ENCODE peak calls at places on chromosomes 5 and 9, in ten cellular contexts. T is A673; F is DND-41; K is heart right ventricle; U is heart left ventricle; Q is stomach; V is Peyer's patch; C is thoracic aorta; I is right atrium auricular region; O is CD8-positive, alpha-beta T cell. S is an unnamed sample.
A peak's percentile ranks its signal among the peaks of the same experiment; 100 is the strongest.

GRCh38 chr5:160064441-160064840 is 54.8 kb downstream of the PWWP2A start:
- DNase-seq in Q (peak; percentile 72), C (no peak), I (no peak), U (peak; percentile 57), O (no peak), T (no peak), V (peak; percentile 66), K (peak; percentile 18), F (no peak), S (no peak)

GRCh38 chr5:1110930-1111726 is 735 bp downstream of the SLC12A7 start:
- DNase-seq in U (peak; percentile 72), C (no peak), F (no peak), Q (no peak), T (no peak), O (no peak), K (peak; percentile 69), V (peak; percentile 57), I (no peak), S (no peak)

GRCh38 chr5:179168636-179169035 is 108.5 kb downstream of the ZNF354C start:
- DNase-seq in V (no peak), F (no peak), T (no peak), K (no peak), I (no peak), C (no peak), U (peak; percentile 15), O (no peak), Q (no peak), S (no peak)

GRCh38 chr9:71552480-71552879 is 215.8 kb downstream of the CEMIP2 start:
- DNase-seq in U (no peak), F (no peak), K (no peak), T (no peak), O (no peak), C (no peak), V (no peak), I (no peak), Q (no peak), S (no peak)

GRCh38 chr9:133905493-133905892 is 86.6 kb downstream of the VAV2 start:
- DNase-seq in K (no peak), T (no peak), F (no peak), Q (no peak), I (no peak), V (no peak), O (no peak), U (no peak), C (no peak), S (no peak)

GRCh38 chr9:92611621-92612275 is 58.2 kb downstream of the IPPK start:
- DNase-seq in V (no peak), F (no peak), K (no peak), Q (no peak), O (no peak), U (no peak), T (no peak), I (no peak), C (no peak), S (no peak)

GRCh38 chr9:68805890-68806517 is 101.0 kb downstream of the PIP5K1B start:
- DNase-seq in U (no peak), K (no peak), C (no peak), V (no peak), Q (no peak), O (no peak), T (no peak), F (no peak), I (no peak), S (no peak)

GRCh38 chr9:87667164-87667738 is 58.7 kb upstream of the CTSL start:
- DNase-seq in V (no peak), Q (no peak), T (peak; percentile 74), I (peak; percentile 51), F (peak; percentile 16), O (no peak), U (no peak), C (no peak), K (no peak), S (no peak)

GRCh38 chr5:59036274-59036961 is 453.5 kb downstream of the RAB3C start:
- DNase-seq in O (no peak), V (peak; percentile 61), K (no peak), T (peak; percentile 59), Q (no peak), U (peak; percentile 38), I (peak; percentile 79), F (no peak), C (no peak), S (peak; percentile 69)

GRCh38 chr5:119287547-119288073 is 68.2 kb upstream of the TNFAIP8 start:
- DNase-seq in K (no peak), C (no peak), U (no peak), O (no peak), I (no peak), V (no peak), T (no peak), F (peak; percentile 85), Q (no peak), S (no peak)

GRCh38 chr9:132409828-132410528 is at the start of gene CFAP77:
- DNase-seq in T (peak; percentile 71), F (no peak), Q (peak; percentile 42), O (peak; percentile 22), U (peak; percentile 53), I (no peak), V (peak; percentile 55), C (no peak), K (peak; percentile 59), S (no peak)

GRCh38 chr5:42970636-42971559 is 69.2 kb downstream of the ANXA2R start:
- DNase-seq in Q (no peak), T (peak; percentile 92), K (peak; percentile 29), U (no peak), I (no peak), O (no peak), F (no peak), C (no peak), V (no peak), S (no peak)

GRCh38 chr5:132225165-132226032 is 2.3 kb downstream of the P4HA2 start:
- DNase-seq in K (peak; percentile 53), V (peak; percentile 86), T (peak; percentile 70), O (no peak), U (peak; percentile 82), C (peak; percentile 36), Q (peak; percentile 60), I (peak; percentile 79), F (peak; percentile 24), S (peak; percentile 81)

GRCh38 chr5:72248352-72249032 is 71.5 kb downstream of the MRPS27 start:
- DNase-seq in Q (no peak), C (peak; percentile 38), O (no peak), T (peak; percentile 84), U (peak; percentile 57), F (no peak), I (peak; percentile 61), K (no peak), V (peak; percentile 47), S (peak; percentile 82)

GRCh38 chr9:126228779-126229444 is 97.7 kb upstream of the MVB12B start:
- DNase-seq in O (peak; percentile 33), C (no peak), T (peak; percentile 76), F (peak; percentile 57), Q (peak; percentile 72), V (peak; percentile 82), I (peak; percentile 68), U (peak; percentile 64), K (peak; percentile 71), S (no peak)

GRCh38 chr9:111720170-111720569 is 58.8 kb downstream of the GNG10 start:
- DNase-seq in O (no peak), K (no peak), C (no peak), Q (no peak), I (no peak), F (no peak), V (no peak), T (peak; percentile 29), U (no peak), S (no peak)

GRCh38 chr5:67591491-67591890 is 394.9 kb upstream of the CD180 start:
- DNase-seq in Q (no peak), C (no peak), K (no peak), T (no peak), O (no peak), U (no peak), F (peak; percentile 7), V (no peak), I (no peak), S (no peak)

GRCh38 chr9:7827792-7828191 is 28.2 kb upstream of the DMAC1 start:
- DNase-seq in C (no peak), I (no peak), K (no peak), T (no peak), O (no peak), Q (no peak), U (peak; percentile 22), F (no peak), V (no peak), S (no peak)

GRCh38 chr9:134772331-134772730 is 108.3 kb upstream of the FCN2 start:
- DNase-seq in C (no peak), T (no peak), I (no peak), O (no peak), Q (no peak), K (no peak), F (no peak), V (no peak), U (no peak), S (no peak)

DNA sequence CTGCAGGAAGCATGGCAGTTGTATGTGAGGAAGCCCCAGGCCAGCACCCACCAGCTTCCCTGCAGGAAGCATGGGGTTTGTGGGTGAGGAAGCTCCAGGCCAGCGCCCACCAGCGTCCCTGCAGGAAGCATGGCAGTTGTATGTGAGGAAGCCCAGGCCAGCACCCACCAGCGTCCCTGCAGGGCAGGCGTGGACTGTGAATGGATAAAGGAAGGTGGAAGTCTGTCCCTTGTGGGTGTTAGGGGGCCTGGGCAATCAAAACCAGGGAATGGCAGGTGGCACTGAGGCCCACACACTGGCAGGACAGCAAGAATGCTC is 78.6 kb downstream of the DAP start:
- DNase-seq in O (no peak), T (no peak), C (no peak), U (no peak), I (no peak), K (no peak), F (no peak), V (no peak), Q (no peak), S (no peak)
- H3K36me3 ChIP-seq in O (peaks cover 18% of the 10 kb centered on the region), T (peaks cover 12% of the 10 kb centered on the region), C (peaks cover 54% of the 10 kb centered on the region), U (peaks cover 3% of the 10 kb centered on the region), I (peaks cover 39% of the 10 kb centered on the region), K (peaks cover 8% of the 10 kb centered on the region), F (peaks cover 68% of the 10 kb centered on the region), V (peaks cover 62% of the 10 kb centered on the region), Q (peaks cover 86% of the 10 kb centered on the region), S (peaks cover 41% of the 10 kb centered on the region)

GRCh38 chr9:122383992-122384461 is 13.2 kb downstream of the PTGS1 start:
- DNase-seq in Q (no peak), I (no peak), O (no peak), U (no peak), C (peak; percentile 28), V (no peak), T (no peak), F (no peak), K (no peak), S (no peak)
- H3K27ac ChIP-seq in Q (no peak overlapping the region), I (no peak overlapping the region), O (no peak overlapping the region), U (no peak overlapping the region), C (no peak overlapping the region), V (no peak overlapping the region), T (no peak overlapping the region), F (no peak overlapping the region), K (no peak overlapping the region), S (no peak overlapping the region)

GRCh38 chr9:6490863-6491262 is 77.9 kb downstream of the UHRF2 start:
- DNase-seq in Q (no peak), T (no peak), V (no peak), U (no peak), O (no peak), K (no peak), C (no peak), I (no peak), F (no peak), S (no peak)
- H3K36me3 ChIP-seq in Q (peaks cover 70% of the 10 kb centered on the region), T (no peaks in the 10 kb centered on the region), V (peaks cover 44% of the 10 kb centered on the region), U (peaks cover 4% of the 10 kb centered on the region), O (peaks cover 18% of the 10 kb centered on the region), K (peaks cover 16% of the 10 kb centered on the region), C (peaks cover 5% of the 10 kb centered on the region), I (peaks cover 30% of the 10 kb centered on the region), F (peaks cover 79% of the 10 kb centered on the region), S (peaks cover 19% of the 10 kb centered on the region)

GRCh38 chr5:163586431-163587033 is 81.1 kb downstream of the MAT2B start:
- DNase-seq in O (no peak), I (no peak), C (no peak), Q (no peak), F (no peak), V (no peak), K (no peak), T (no peak), U (no peak), S (no peak)
- H3K27ac ChIP-seq in O (no peak overlapping the region), I (no peak overlapping the region), C (no peak overlapping the region), Q (no peak overlapping the region), F (no peak overlapping the region), V (no peak overlapping the region), K (no peak overlapping the region), T (no peak overlapping the region), U (no peak overlapping the region), S (no peak overlapping the region)

S was measured in ascending aorta.